ENCODE peak calls at places on chromosomes 5 and 9, in six cellular contexts. Y, T, X, B, F and S are unnamed samples.
A peak's percentile ranks its signal among the peaks of the same experiment; 100 is the strongest.

GRCh38 chr5:79746645-79747044 is 57.0 kb downstream of the CMYA5 start:
- DNase-seq in B (no peak), T (no peak), F (no peak), Y (no peak), X (no peak), S (no peak)

GRCh38 chr9:68947842-68948569 is 65.9 kb downstream of the PRKACG start:
- DNase-seq in Y (no peak), X (no peak), F (no peak), B (no peak), T (no peak), S (no peak)

GRCh38 chr9:21558627-21559401 is 76.7 kb upstream of the IFNE start:
- DNase-seq in Y (peak; percentile 79), T (peak; percentile 41), X (no peak), B (peak; percentile 47), F (no peak), S (no peak)

GRCh38 chr5:67377651-67378050 is 181.1 kb upstream of the CD180 start:
- DNase-seq in F (no peak), X (no peak), B (no peak), T (no peak), Y (no peak), S (no peak)

GRCh38 chr9:100601216-100601615 is 23.3 kb downstream of the CAVIN4 start:
- DNase-seq in X (peak; percentile 56), B (peak; percentile 73), T (peak; percentile 55), Y (peak; percentile 54), F (peak; percentile 64), S (peak; percentile 48)

GRCh38 chr9:128136816-128137793 is 9.6 kb upstream of the PTGES2 start:
- DNase-seq in B (peak; percentile 25), Y (no peak), X (no peak), T (peak; percentile 87), F (no peak), S (no peak)

GRCh38 chr5:82396871-82397514 is 118.8 kb upstream of the RPS23 start:
- DNase-seq in B (peak; percentile 99), F (peak; percentile 29), X (peak; percentile 69), Y (peak; percentile 86), T (peak; percentile 99), S (no peak)

GRCh38 chr5:96997265-96997859 is 61.5 kb downstream of the LNPEP start:
- DNase-seq in Y (peak; percentile 64), X (peak; percentile 20), T (peak; percentile 63), B (peak; percentile 66), F (no peak), S (no peak)

GRCh38 chr9:15373201-15373530 is 49.5 kb upstream of the SNAPC3 start:
- DNase-seq in T (peak; percentile 94), F (no peak), B (peak; percentile 34), X (no peak), Y (peak; percentile 17), S (no peak)

GRCh38 chr5:6750951-6751685 is 37.9 kb downstream of the TENT4A start:
- DNase-seq in T (no peak), B (no peak), X (no peak), Y (no peak), F (no peak), S (no peak)

GRCh38 chr5:137155621-137156020 is 343.5 kb downstream of the SPOCK1 start:
- DNase-seq in F (no peak), X (no peak), B (no peak), T (no peak), Y (no peak), S (no peak)

GRCh38 chr5:19928556-19929421 is 59.2 kb downstream of the CDH18 start:
- DNase-seq in B (peak; percentile 89), X (no peak), F (no peak), Y (peak; percentile 28), T (peak; percentile 92), S (no peak)

GRCh38 chr9:112173489-112174222 is 1.4 kb downstream of the SUSD1 start:
- DNase-seq in F (peak; percentile 80), T (no peak), B (no peak), X (no peak), Y (no peak), S (no peak)

GRCh38 chr9:83339435-83339834 is 198.8 kb downstream of the FRMD3 start:
- DNase-seq in Y (no peak), T (no peak), B (peak; percentile 40), X (no peak), F (no peak), S (no peak)

GRCh38 chr9:121194730-121195129 is 6.9 kb downstream of the RAB14 start:
- DNase-seq in Y (no peak), F (no peak), X (no peak), B (no peak), T (no peak), S (no peak)

GRCh38 chr5:111480346-111480745 is 32.0 kb downstream of the STARD4 start:
- DNase-seq in T (no peak), Y (no peak), B (no peak), F (no peak), X (no peak), S (no peak)

GRCh38 chr9:5951686-5952211 is 61.1 kb downstream of the MLANA start:
- DNase-seq in X (no peak), B (peak; percentile 50), Y (peak; percentile 22), T (peak; percentile 83), F (no peak), S (no peak)

GRCh38 chr5:10863763-10864383 is 102.8 kb upstream of the DAP start:
- DNase-seq in Y (peak; percentile 56), X (peak; percentile 58), F (peak; percentile 61), B (peak; percentile 35), T (peak; percentile 36), S (peak; percentile 57)

GRCh38 chr5:62077823-62078550 is 228.0 kb upstream of the KIF2A start:
- DNase-seq in X (no peak), T (no peak), F (no peak), Y (no peak), B (no peak), S (no peak)

GRCh38 chr9:73269430-73270101 is 117.9 kb downstream of the ANXA1 start:
- DNase-seq in X (no peak), B (peak; percentile 44), T (peak; percentile 2), F (no peak), Y (peak; percentile 29), S (no peak)

GRCh38 chr9:124282442-124283231 is 24.9 kb downstream of the NEK6 start:
- DNase-seq in X (peak; percentile 73), F (peak; percentile 70), Y (no peak), T (peak; percentile 79), B (no peak), S (no peak)

GRCh38 chr5:80782626-80783025 is 127.8 kb upstream of the DHFR start:
- DNase-seq in Y (no peak), B (no peak), T (no peak), X (no peak), F (no peak), S (no peak)

DNA sequence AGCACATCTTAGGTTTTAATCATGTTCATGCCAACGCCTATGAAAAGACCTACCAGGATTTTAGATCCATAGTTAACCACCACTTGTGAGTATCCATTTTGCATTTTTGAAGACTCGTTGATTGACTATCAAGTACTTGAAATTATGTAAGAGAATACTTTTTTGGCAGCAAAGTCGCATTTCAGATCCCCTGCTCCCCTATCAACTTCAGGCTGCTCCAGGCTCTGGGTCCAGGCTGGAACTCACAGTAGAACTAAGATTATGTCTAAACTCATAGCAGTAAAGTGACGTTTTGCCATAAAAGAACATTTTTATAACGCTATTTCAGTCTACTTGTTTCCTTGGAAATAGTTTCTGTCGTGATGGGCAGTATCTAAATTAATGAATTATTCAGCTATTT is 267.7 kb downstream of the FANCC start:
- DNase-seq in B (no peak), T (no peak), F (no peak), Y (no peak), X (no peak), S (no peak)
- H3K4me3 ChIP-seq in B (peak overlapping the region; percentile 33), T (peak overlapping the region; percentile 55), F (no peak overlapping the region), Y (peak overlapping the region; percentile 57), X (no peak overlapping the region), S (no peak overlapping the region)

DNA sequence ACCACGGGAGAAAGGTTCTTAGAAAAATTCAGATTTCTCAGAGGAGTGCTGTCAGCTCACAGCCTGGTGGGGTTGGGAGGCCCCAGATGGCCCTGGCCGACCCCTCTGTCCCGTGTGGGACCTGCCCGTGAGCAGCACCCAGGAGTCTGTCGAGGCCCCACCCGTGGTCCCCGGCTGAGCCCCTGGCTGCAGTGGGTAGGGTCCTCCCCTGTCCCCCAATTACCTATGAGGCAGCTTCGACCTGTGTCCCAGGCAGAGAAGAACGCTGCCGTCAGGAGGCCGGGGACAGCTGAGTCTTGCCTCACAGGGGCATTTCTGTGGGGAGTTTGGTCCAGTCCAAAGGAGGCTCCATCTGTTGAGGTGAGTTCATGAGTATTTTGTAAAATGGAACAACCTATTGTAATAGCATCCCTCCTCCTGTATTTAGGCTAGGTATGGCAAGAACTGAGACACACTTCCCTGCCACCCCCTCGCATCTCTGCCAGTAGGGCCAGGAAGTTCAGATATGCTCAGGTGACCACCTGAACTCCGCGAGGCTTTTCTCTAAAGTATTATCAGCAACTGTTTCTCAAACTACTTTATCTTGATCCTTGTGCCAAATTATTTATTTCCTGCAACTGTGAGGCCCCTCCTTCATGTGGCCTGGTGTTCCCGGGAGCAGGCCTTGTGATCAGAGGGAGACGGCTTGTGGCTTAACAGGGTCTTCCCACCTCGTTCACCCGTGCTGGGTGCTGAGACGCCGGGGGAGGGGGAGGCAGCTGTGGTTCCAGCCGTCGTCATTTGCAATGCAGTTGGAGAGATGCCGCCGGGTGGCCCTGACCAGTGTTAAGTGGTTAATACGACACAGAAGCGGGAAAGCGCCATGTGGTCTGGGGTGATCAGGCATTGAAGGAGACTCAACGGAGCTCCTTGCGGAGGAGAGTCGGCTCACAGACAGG is 1.7 kb downstream of the AHRR start:
- DNase-seq in T (peak; percentile 31), B (peak; percentile 61), X (no peak), F (no peak), Y (no peak), S (no peak)
- H3K4me3 ChIP-seq in T (peak overlapping the region; percentile 98), B (peak overlapping the region; percentile 88), X (no peak overlapping the region), F (peak overlapping the region; percentile 44), Y (no peak overlapping the region), S (no peak overlapping the region)

GRCh38 chr5:72293495-72294055 is 26.5 kb downstream of the MRPS27 start:
- DNase-seq in X (no peak), B (no peak), Y (no peak), T (no peak), F (no peak), S (no peak)

GRCh38 chr5:72295539-72295938 is 24.5 kb downstream of the MRPS27 start:
- DNase-seq in Y (no peak), F (no peak), B (no peak), T (no peak), X (no peak), S (no peak)

GRCh38 chr5:72294473-72294872 is 25.6 kb downstream of the MRPS27 start:
- DNase-seq in F (no peak), T (no peak), B (no peak), Y (no peak), X (no peak), S (no peak)

GRCh38 chr5:72298711-72299110 is 21.3 kb downstream of the MRPS27 start:
- DNase-seq in T (no peak), F (no peak), B (no peak), Y (no peak), X (no peak), S (no peak)

DNA sequence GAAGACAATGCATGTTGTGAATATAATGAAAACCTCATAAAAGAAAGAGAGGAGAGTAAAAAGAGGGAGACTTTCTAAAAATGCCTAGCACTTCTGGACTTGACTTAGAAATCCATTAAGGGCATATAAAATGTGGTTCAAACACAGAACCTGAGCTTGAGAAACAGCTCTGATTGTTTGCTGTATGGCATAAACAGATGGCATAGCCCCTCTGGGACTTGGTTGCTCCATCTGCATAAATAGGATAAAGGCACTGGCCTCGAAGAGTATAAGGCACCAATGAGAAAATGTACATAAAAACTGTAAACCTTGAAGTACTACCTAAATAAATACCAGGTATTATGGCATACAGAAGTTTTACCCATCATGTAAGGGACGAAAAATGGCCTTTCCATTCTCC is 23.8 kb downstream of the MRPS27 start:
- DNase-seq in B (no peak), F (no peak), T (no peak), Y (no peak), X (no peak), S (no peak)
- H3K4me3 ChIP-seq in B (no peak overlapping the region), F (no peak overlapping the region), T (no peak overlapping the region), Y (no peak overlapping the region), X (no peak overlapping the region), S (no peak overlapping the region)

GRCh38 chr9:132995121-132995420 is 16.6 kb downstream of the GFI1B start:
- DNase-seq in F (no peak), X (no peak), T (no peak), B (no peak), Y (no peak), S (no peak)
- H3K4me3 ChIP-seq in F (no peak overlapping the region), X (no peak overlapping the region), T (no peak overlapping the region), B (no peak overlapping the region), Y (no peak overlapping the region), S (no peak overlapping the region)